ENCODE peak calls at places on chromosomes 2 and 18, in nine cellular contexts. D is adrenal gland, E is foreskin fibroblast, P is WERI-Rb-1, S is hepatocyte, F is astrocyte, N is A549, G is kidney epithelial cell, A is GM12865. W is an unnamed sample.

GRCh38 chr18:7927119-7927518 is 360.0 kb downstream of the PTPRM start:
- DNase-seq in D (no peak), E (no peak), P (no peak), S (no peak), F (peak), N (no peak), G (no peak), A (no peak), W (no peak)

GRCh38 chr2:197130318-197130717 is 180.3 kb downstream of the ANKRD44 start:
- DNase-seq in D (no peak), E (no peak), P (no peak), S (no peak), F (no peak), N (no peak), G (no peak), A (peak), W (no peak)

GRCh38 chr2:104976603-104977120 is 61.2 kb upstream of the MRPS9 start:
- DNase-seq in D (no peak), E (no peak), P (peak), S (no peak), F (no peak), N (no peak), G (no peak), A (peak), W (no peak)

GRCh38 chr2:1678609-1679008 is 65.7 kb downstream of the PXDN start:
- DNase-seq in D (no peak), E (no peak), P (no peak), S (no peak), F (no peak), N (no peak), G (no peak), A (no peak), W (no peak)

GRCh38 chr2:202032841-202033316 is 776 bp upstream of the FZD7 start:
- DNase-seq in D (no peak), E (peak), P (peak), S (peak), F (no peak), N (peak), G (no peak), A (peak), W (peak)

GRCh38 chr18:59539108-59539507 is 158.1 kb downstream of the CCBE1 start:
- DNase-seq in D (no peak), E (no peak), P (no peak), S (no peak), F (no peak), N (no peak), G (no peak), A (no peak), W (no peak)

GRCh38 chr2:73083886-73084792 is 12.6 kb upstream of the SFXN5 start:
- DNase-seq in D (no peak), E (no peak), P (no peak), S (no peak), F (no peak), N (no peak), G (no peak), A (no peak), W (no peak)

GRCh38 chr18:76328145-76328544 is 166.9 kb downstream of the ZNF516 start:
- DNase-seq in D (no peak), E (no peak), P (no peak), S (no peak), F (no peak), N (no peak), G (no peak), A (no peak), W (no peak)

GRCh38 chr2:158936978-158937377 is 31.5 kb upstream of the TANC1 start:
- DNase-seq in D (no peak), E (peak), P (no peak), S (peak), F (peak), N (no peak), G (peak), A (no peak), W (peak)

GRCh38 chr2:192566863-192567262 is 372.1 kb upstream of the TMEFF2 start:
- DNase-seq in D (no peak), E (no peak), P (no peak), S (no peak), F (no peak), N (no peak), G (no peak), A (no peak), W (no peak)

GRCh38 chr2:2586068-2586776 is 255.1 kb upstream of the MYT1L start:
- DNase-seq in D (peak), E (no peak), P (peak), S (no peak), F (no peak), N (no peak), G (no peak), A (no peak), W (no peak)

GRCh38 chr2:188291617-188292445 is at the start of gene GULP1:
- DNase-seq in D (peak), E (peak), P (peak), S (peak), F (peak), N (peak), G (no peak), A (no peak), W (peak)

DNA sequence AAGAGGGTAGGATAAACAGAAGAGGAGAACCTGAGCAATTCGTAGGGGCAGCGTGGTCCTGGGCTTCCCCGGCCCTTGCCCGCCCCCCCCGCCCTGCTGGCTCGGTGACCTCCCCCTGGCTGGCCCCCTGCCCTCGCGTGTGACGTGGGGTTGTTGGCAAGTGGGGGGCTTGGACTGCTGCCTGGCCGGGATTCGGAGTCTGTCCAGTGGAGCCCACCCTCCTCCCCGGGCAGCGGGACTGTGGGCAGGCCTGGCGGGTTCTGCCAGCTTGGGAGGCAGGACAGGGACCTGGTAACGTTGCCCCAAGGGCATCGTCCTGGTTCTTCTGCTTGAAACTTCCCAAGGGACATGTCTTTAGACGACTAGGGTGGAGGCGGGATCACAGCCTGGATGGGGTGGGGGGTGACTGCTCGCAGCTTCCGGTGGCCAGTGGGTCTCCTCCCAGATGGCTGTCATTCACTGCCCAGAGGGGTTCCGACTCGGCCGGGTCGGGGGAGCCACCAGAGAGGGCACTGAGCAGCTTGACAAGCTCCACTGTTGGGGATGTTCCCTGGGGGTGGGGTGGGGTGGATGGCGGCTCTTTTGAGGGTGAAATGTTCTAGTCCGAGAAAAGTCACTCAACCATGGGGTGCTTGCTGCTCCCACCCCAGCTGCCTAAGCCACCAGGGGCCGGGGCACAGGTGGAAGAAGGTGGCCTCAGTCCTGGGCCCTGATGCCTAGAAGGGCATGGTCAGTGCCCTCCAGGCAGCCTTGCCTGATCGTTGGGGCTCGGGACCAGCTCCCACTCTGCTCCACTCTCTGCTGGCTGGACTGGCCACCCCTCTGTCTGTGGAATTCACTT is 4.2 kb upstream of the HS6ST1 start:
- DNase-seq in D (peak), E (no peak), P (no peak), S (peak), F (no peak), N (no peak), G (no peak), A (no peak), W (no peak)
- H3K4me3 ChIP-seq in D (no peak), E (peak), P (no peak), S (peak), F (peak), N (peak), G (peak), A (peak), W (peak)

GRCh38 chr2:220036431-220036830 is 409.0 kb downstream of the SLC4A3 start:
- DNase-seq in D (no peak), E (no peak), P (no peak), S (no peak), F (no peak), N (no peak), G (no peak), A (no peak), W (no peak)

GRCh38 chr2:220033546-220033945 is 406.1 kb downstream of the SLC4A3 start:
- DNase-seq in D (no peak), E (no peak), P (no peak), S (no peak), F (no peak), N (no peak), G (no peak), A (no peak), W (no peak)

GRCh38 chr2:220029013-220029412 is 401.6 kb downstream of the SLC4A3 start:
- DNase-seq in D (no peak), E (no peak), P (no peak), S (no peak), F (no peak), N (no peak), G (no peak), A (no peak), W (no peak)

GRCh38 chr2:220034356-220035121 is 407.1 kb downstream of the SLC4A3 start:
- DNase-seq in D (no peak), E (peak), P (no peak), S (peak), F (peak), N (no peak), G (peak), A (no peak), W (peak)
- TF ChIP-seq CTCF in D (no peak), E (no peak), P (no peak), S (no peak), F (no peak), N (no peak), G (no peak), A (no peak), W (no peak)

GRCh38 chr2:236571161-236571560 is 1.5 kb downstream of the ACKR3 start:
- DNase-seq in D (no peak), E (no peak), P (no peak), S (no peak), F (no peak), N (no peak), G (no peak), A (no peak), W (no peak)

GRCh38 chr2:236568922-236569592 is 568 bp upstream of the ACKR3 start:
- DNase-seq in D (no peak), E (no peak), P (no peak), S (no peak), F (no peak), N (no peak), G (no peak), A (no peak), W (no peak)

GRCh38 chr2:236568068-236568921 is 1.3 kb upstream of the ACKR3 start:
- DNase-seq in D (peak), E (no peak), P (no peak), S (peak), F (no peak), N (no peak), G (no peak), A (peak), W (no peak)

GRCh38 chr2:236569593-236569973 is at the start of gene ACKR3:
- DNase-seq in D (peak), E (peak), P (peak), S (peak), F (peak), N (peak), G (peak), A (peak), W (peak)

GRCh38 chr2:236570081-236570979 is 705 bp downstream of the ACKR3 start:
- DNase-seq in D (no peak), E (no peak), P (no peak), S (no peak), F (no peak), N (no peak), G (no peak), A (peak), W (no peak)
- H3K4me3 ChIP-seq in D (no peak), E (peak), P (peak), S (peak), F (peak), N (peak), G (no peak), A (peak), W (peak)

GRCh38 chr2:64115808-64116598 is 28.2 kb downstream of the PELI1 start:
- DNase-seq in D (no peak), E (no peak), P (no peak), S (no peak), F (no peak), N (no peak), G (no peak), A (no peak), W (no peak)
- TF ChIP-seq CTCF in D (no peak), E (no peak), P (no peak), S (no peak), F (no peak), N (no peak), G (no peak), A (no peak), W (no peak)

DNA sequence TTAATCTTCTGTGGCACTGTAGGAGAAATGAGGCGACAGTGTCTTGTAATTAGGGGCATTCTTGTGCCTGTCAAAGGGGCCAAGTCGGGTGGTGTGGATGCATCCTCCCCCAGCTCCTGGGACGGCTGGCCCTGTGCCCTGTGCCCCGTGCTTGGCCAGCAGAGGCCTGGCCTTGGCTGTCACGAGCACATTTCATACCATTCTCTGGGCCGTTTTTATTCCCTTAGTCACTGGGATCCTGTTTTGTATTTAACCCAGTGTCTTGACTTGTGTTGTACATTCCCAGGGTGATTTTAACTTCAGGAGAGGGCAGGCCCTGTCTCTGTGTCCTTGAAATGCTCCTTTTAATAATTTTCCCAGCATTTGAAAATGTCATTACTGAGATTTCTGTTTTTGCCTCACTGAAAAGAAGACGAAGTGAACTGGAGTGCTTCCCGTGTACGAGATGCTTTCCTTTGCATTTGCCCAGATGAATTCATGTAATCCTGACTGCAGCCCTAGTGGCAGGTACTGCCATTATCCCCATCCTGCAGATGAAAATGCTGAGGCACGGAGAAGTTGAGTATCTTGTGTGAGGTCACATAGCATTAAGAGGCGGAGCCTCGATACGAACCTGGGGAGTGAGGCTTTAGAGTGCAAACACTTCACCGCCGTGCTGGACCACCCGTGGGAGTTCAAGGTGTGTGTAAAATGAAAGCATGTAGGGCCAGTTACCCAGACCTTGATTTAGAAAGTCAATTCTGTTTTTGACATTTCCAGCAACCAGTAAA is 57.0 kb downstream of the SH3RF3 start:
- DNase-seq in D (peak), E (peak), P (no peak), S (no peak), F (peak), N (no peak), G (no peak), A (no peak), W (no peak)
- H3K4me3 ChIP-seq in D (no peak), E (no peak), P (no peak), S (no peak), F (no peak), N (no peak), G (no peak), A (no peak), W (no peak)